ENCODE peak calls at places on chromosomes 7 and 10, in four cellular contexts. O, X, Z and W are unnamed samples.

GRCh38 chr10:94902570-94902969 is 35.9 kb upstream of the CYP2C9 start:
- DNase-seq in X (no peak), O (no peak), Z (no peak), W (no peak)

GRCh38 chr7:26553582-26553981 is 261.9 kb downstream of the SNX10 start:
- DNase-seq in X (no peak), Z (no peak), O (no peak), W (no peak)

GRCh38 chr10:86523348-86523747 is 1.8 kb upstream of the WAPL start:
- DNase-seq in O (peak), X (peak), Z (no peak), W (no peak)

GRCh38 chr7:102306916-102307677 is 20.4 kb downstream of the SH2B2 start:
- DNase-seq in O (peak), Z (no peak), X (no peak), W (no peak)

GRCh38 chr10:71802235-71802634 is 28.9 kb upstream of the VSIR start:
- DNase-seq in X (no peak), Z (no peak), O (no peak), W (no peak)

GRCh38 chr10:102678842-102679289 is 34.6 kb downstream of the TRIM8 start:
- DNase-seq in Z (peak), O (peak), X (peak), W (no peak)

GRCh38 chr10:8325417-8325980 is 271.0 kb downstream of the GATA3 start:
- DNase-seq in O (no peak), Z (no peak), X (no peak), W (no peak)

GRCh38 chr10:79333513-79333912 is 13.8 kb upstream of the PPIF start:
- DNase-seq in Z (no peak), O (no peak), X (no peak), W (no peak)

GRCh38 chr10:55358539-55358938 is 557.5 kb upstream of the PCDH15 start:
- DNase-seq in X (no peak), Z (no peak), O (no peak), W (no peak)

GRCh38 chr7:24884401-24884800 is 95.6 kb downstream of the OSBPL3 start:
- DNase-seq in X (no peak), O (no peak), Z (no peak), W (no peak)

GRCh38 chr7:50315739-50316671 is 11.5 kb downstream of the IKZF1 start:
- DNase-seq in Z (no peak), O (no peak), X (peak), W (no peak)

GRCh38 chr10:79346388-79347225 is 662 bp upstream of the PPIF start:
- DNase-seq in X (no peak), Z (no peak), O (peak), W (no peak)

GRCh38 chr7:2785071-2785500 is 59.0 kb downstream of the GNA12 start:
- DNase-seq in Z (no peak), X (peak), O (no peak), W (no peak)

GRCh38 chr10:55449981-55450380 is 649.0 kb upstream of the PCDH15 start:
- DNase-seq in X (no peak), Z (no peak), O (no peak), W (no peak)

GRCh38 chr10:108688314-108688713 is 1235.0 kb downstream of the XPNPEP1 start:
- DNase-seq in Z (no peak), O (no peak), X (no peak), W (no peak)

GRCh38 chr7:137969828-137970227 is 32.1 kb downstream of the CREB3L2 start:
- DNase-seq in O (no peak), X (no peak), Z (no peak), W (no peak)
- H3K27ac ChIP-seq in O (no peak), X (no peak), Z (no peak), W (peak)

GRCh38 chr10:77887631-77888355 is 38.8 kb downstream of the DLG5 start:
- DNase-seq in X (no peak), Z (no peak), O (no peak), W (no peak)
- H3K4me3 ChIP-seq in X (no peak), Z (no peak), O (peak), W (peak)

GRCh38 chr10:133279961-133280283 is 3.3 kb upstream of the ADAM8 start:
- DNase-seq in Z (no peak), X (no peak), O (no peak), W (no peak)
- H3K27ac ChIP-seq in Z (no peak), X (no peak), O (no peak), W (no peak)

GRCh38 chr7:119515214-119515613 is 757.8 kb upstream of the KCND2 start:
- DNase-seq in Z (no peak), X (no peak), O (no peak), W (no peak)

GRCh38 chr7:119515962-119516361 is 757.0 kb upstream of the KCND2 start:
- DNase-seq in Z (no peak), O (no peak), X (no peak), W (no peak)

GRCh38 chr7:119514326-119514725 is 758.6 kb upstream of the KCND2 start:
- DNase-seq in O (no peak), Z (no peak), X (no peak), W (no peak)
- H3K4me3 ChIP-seq in O (no peak), Z (no peak), X (no peak), W (no peak)

DNA sequence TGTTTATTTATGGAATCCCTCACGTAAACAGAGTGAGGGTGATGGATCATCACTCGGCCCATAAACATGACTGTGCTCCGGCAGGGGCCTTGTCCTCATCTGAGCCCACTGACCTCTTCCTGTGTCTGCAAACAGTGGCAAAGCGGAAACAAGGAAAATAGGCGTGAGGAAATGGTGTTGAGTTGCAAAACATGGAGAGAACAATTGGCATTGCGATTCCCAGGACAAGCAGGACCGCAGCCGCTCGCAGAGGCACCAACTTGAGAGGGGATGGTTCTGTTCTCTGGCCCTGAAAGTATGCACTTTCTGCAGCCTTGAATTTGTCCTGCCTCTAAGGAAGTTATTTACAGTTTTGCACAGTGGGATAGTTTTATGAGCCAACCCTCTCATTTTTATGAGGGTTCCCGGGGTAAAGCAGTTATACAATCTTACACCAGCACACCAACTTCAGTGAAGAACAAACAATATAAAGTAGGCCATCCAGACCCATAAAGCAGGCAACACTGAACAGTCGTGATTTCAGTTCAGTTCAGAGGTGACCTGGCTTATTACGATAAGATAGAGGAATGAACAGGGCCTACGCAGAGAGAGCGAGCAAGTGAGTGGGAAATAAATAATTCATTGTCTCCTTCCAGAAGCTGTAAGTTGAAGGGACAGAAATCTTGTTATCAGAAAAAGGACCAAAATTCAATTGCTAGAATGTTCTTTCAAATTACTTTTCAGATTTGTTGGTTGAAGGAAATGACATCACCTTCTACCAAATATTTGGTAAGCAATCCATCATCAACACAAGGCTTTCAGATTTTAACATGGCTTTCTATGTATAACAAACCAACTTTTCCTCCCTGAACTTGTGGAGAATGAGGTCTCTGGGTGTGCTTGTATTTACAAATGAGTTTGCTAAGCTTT is 248.2 kb upstream of the FZD8 start:
- DNase-seq in O (no peak), X (no peak), Z (no peak), W (no peak)
- H3K27ac ChIP-seq in O (no peak), X (peak), Z (no peak), W (no peak)

DNA sequence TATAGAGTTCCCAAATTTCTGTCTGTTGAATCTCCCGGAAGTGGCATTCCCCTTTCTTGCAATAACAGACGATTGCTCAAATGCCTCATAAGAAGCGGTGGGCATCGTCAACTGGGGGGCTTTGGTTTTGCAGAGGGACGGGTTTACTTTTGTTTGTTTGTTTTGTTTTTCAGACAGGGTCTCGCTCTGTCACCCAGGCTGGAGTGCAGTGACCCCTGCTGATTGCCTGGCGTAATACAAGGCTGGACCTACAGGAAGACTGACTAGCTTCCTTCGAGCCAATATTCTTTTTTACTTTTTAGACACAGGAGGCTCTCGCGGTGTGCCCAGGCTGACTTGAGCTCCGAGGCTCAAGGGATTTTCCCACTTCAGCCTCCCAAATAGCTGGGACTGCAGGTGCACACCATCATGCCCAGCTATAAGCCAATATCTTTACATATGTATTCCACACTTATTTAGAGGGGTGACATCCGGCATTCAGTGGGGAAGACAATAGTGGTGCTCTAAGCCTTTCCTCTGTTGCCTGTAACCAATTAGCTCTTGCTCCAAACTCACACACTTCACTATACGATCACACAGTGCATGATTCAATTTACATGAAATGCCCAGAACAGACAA is 58.1 kb downstream of the FHIP2A start:
- DNase-seq in X (peak), O (no peak), Z (no peak), W (no peak)
- H3K4me3 ChIP-seq in X (no peak), O (peak), Z (no peak), W (no peak)